ENCODE peak calls at places on chromosomes 11 and 22, in five cellular contexts. One of them, this sample, is unnamed.
A peak's percentile ranks its signal among the peaks of the same experiment; 100 is the strongest.

GRCh38 chr11:100791873-100792272 is 104.8 kb downstream of the ARHGAP42 start:
- DNase-seq in tibial nerve: no peak
- DNase-seq in endothelial cell of umbilical vein: peak; percentile 35
- DNase-seq in HL-60: no peak
- DNase-seq in spleen: no peak
- DNase-seq in this sample: no peak

GRCh38 chr22:27632451-27633295 is 168.9 kb downstream of the MN1 start:
- DNase-seq in spleen: no peak
- DNase-seq in endothelial cell of umbilical vein: no peak
- DNase-seq in HL-60: no peak
- DNase-seq in tibial nerve: no peak
- DNase-seq in this sample: no peak

GRCh38 chr11:119744577-119744976 is 15.6 kb upstream of the NECTIN1 start:
- DNase-seq in spleen: peak; percentile 16
- DNase-seq in tibial nerve: no peak
- DNase-seq in endothelial cell of umbilical vein: no peak
- DNase-seq in HL-60: no peak
- DNase-seq in this sample: no peak

GRCh38 chr22:39125622-39126021 is 26.9 kb downstream of the CBX7 start:
- DNase-seq in endothelial cell of umbilical vein: no peak
- DNase-seq in spleen: no peak
- DNase-seq in HL-60: no peak
- DNase-seq in tibial nerve: no peak
- DNase-seq in this sample: no peak

GRCh38 chr11:35387341-35387982 is 31.9 kb downstream of the SLC1A2 start:
- DNase-seq in HL-60: no peak
- DNase-seq in spleen: no peak
- DNase-seq in endothelial cell of umbilical vein: no peak
- DNase-seq in tibial nerve: no peak
- DNase-seq in this sample: no peak

GRCh38 chr11:22567759-22568158 is 57.9 kb downstream of the FANCF start:
- DNase-seq in spleen: peak; percentile 59
- DNase-seq in HL-60: no peak
- DNase-seq in tibial nerve: no peak
- DNase-seq in endothelial cell of umbilical vein: no peak
- DNase-seq in this sample: no peak

GRCh38 chr22:48951836-48952235 is 875.8 kb downstream of the BRD1 start:
- DNase-seq in spleen: peak; percentile 53
- DNase-seq in HL-60: no peak
- DNase-seq in tibial nerve: no peak
- DNase-seq in endothelial cell of umbilical vein: no peak
- DNase-seq in this sample: no peak

GRCh38 chr11:67483498-67483798 is 622 bp downstream of the AIP start:
- DNase-seq in HL-60: no peak
- DNase-seq in tibial nerve: no peak
- DNase-seq in endothelial cell of umbilical vein: no peak
- DNase-seq in spleen: no peak
- DNase-seq in this sample: no peak

GRCh38 chr11:119617343-119617713 is 111.7 kb downstream of the NECTIN1 start:
- DNase-seq in tibial nerve: no peak
- DNase-seq in spleen: no peak
- DNase-seq in HL-60: no peak
- DNase-seq in endothelial cell of umbilical vein: no peak
- DNase-seq in this sample: no peak

GRCh38 chr11:72079776-72080325 is 491 bp downstream of the NUMA1 start:
- DNase-seq in HL-60: no peak
- DNase-seq in endothelial cell of umbilical vein: no peak
- DNase-seq in spleen: no peak
- DNase-seq in tibial nerve: no peak
- DNase-seq in this sample: no peak

GRCh38 chr11:109251230-109251629 is 170.8 kb upstream of the C11orf87 start:
- DNase-seq in tibial nerve: no peak
- DNase-seq in HL-60: no peak
- DNase-seq in endothelial cell of umbilical vein: no peak
- DNase-seq in spleen: no peak
- DNase-seq in this sample: no peak

GRCh38 chr22:34877506-34877905 is 188.5 kb upstream of the ISX start:
- DNase-seq in HL-60: no peak
- DNase-seq in endothelial cell of umbilical vein: no peak
- DNase-seq in tibial nerve: no peak
- DNase-seq in spleen: no peak
- DNase-seq in this sample: no peak

GRCh38 chr11:26227311-26227710 is 104.6 kb upstream of the ANO3 start:
- DNase-seq in tibial nerve: no peak
- DNase-seq in spleen: no peak
- DNase-seq in HL-60: no peak
- DNase-seq in endothelial cell of umbilical vein: peak; percentile 92
- DNase-seq in this sample: no peak

GRCh38 chr22:43174941-43175531 is 11.9 kb downstream of the TTLL12 start:
- DNase-seq in tibial nerve: no peak
- DNase-seq in endothelial cell of umbilical vein: no peak
- DNase-seq in spleen: peak; percentile 63
- DNase-seq in HL-60: no peak
- DNase-seq in this sample: no peak

GRCh38 chr22:23061471-23062280 is 8.6 kb upstream of the GNAZ start:
- DNase-seq in HL-60: no peak
- DNase-seq in tibial nerve: no peak
- DNase-seq in endothelial cell of umbilical vein: no peak
- DNase-seq in spleen: peak; percentile 43
- DNase-seq in this sample: no peak

GRCh38 chr11:20132667-20133039 is 27.6 kb downstream of the DBX1 start:
- DNase-seq in endothelial cell of umbilical vein: no peak
- DNase-seq in HL-60: no peak
- DNase-seq in tibial nerve: no peak
- DNase-seq in spleen: no peak
- DNase-seq in this sample: no peak
- TF ChIP-seq CTCF in endothelial cell of umbilical vein: no peak
- TF ChIP-seq CTCF in HL-60: no peak
- TF ChIP-seq CTCF in tibial nerve: no peak
- TF ChIP-seq CTCF in spleen: no peak
- TF ChIP-seq CTCF in this sample: peak; percentile 42

DNA sequence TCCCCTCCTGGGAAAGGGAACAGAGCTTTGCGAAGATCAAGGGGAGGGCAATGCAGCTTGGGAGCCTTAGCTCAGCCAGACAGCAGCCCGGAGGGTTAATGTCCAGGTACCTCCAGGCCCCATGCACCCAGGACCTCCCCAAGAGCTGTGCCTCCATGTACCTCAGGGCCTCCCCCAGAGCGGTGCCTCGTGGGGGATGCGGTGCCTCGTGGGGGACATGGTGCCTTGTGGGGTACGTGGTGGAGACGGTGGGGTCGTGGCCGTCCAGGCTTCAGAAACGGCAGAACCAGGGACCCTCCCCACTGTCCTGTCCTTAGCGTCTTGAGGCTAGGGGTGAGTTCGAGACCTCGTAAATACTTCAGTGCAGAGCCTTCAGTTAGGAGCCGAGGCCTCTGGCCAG is 33.2 kb downstream of the BRSK2 start:
- DNase-seq in HL-60: no peak
- DNase-seq in endothelial cell of umbilical vein: no peak
- DNase-seq in tibial nerve: no peak
- DNase-seq in spleen: no peak
- DNase-seq in this sample: no peak
- H3K27me3 ChIP-seq in HL-60: no peaks in the 10 kb centered on the region
- H3K27me3 ChIP-seq in endothelial cell of umbilical vein: no peaks in the 10 kb centered on the region
- H3K27me3 ChIP-seq in tibial nerve: no peaks in the 10 kb centered on the region
- H3K27me3 ChIP-seq in spleen: no peaks in the 10 kb centered on the region
- H3K27me3 ChIP-seq in this sample: no peaks in the 10 kb centered on the region

GRCh38 chr11:65431452-65432132 is 9.0 kb downstream of the NEAT1 start:
- DNase-seq in endothelial cell of umbilical vein: peak; percentile 35
- DNase-seq in HL-60: no peak
- DNase-seq in tibial nerve: no peak
- DNase-seq in spleen: no peak
- DNase-seq in this sample: no peak
- TF ChIP-seq CTCF in endothelial cell of umbilical vein: no peak
- TF ChIP-seq CTCF in HL-60: no peak
- TF ChIP-seq CTCF in tibial nerve: no peak
- TF ChIP-seq CTCF in spleen: no peak
- TF ChIP-seq CTCF in this sample: no peak

GRCh38 chr11:57599381-57599780 is 1.9 kb downstream of the SERPING1 start:
- DNase-seq in spleen: no peak
- DNase-seq in tibial nerve: no peak
- DNase-seq in endothelial cell of umbilical vein: no peak
- DNase-seq in HL-60: no peak
- DNase-seq in this sample: no peak
- H3K27me3 ChIP-seq in spleen: no peaks in the 10 kb centered on the region
- H3K27me3 ChIP-seq in tibial nerve: no peaks in the 10 kb centered on the region
- H3K27me3 ChIP-seq in endothelial cell of umbilical vein: peaks cover 22% of the 10 kb centered on the region
- H3K27me3 ChIP-seq in HL-60: no peaks in the 10 kb centered on the region
- H3K27me3 ChIP-seq in this sample: peaks cover 15% of the 10 kb centered on the region

DNA sequence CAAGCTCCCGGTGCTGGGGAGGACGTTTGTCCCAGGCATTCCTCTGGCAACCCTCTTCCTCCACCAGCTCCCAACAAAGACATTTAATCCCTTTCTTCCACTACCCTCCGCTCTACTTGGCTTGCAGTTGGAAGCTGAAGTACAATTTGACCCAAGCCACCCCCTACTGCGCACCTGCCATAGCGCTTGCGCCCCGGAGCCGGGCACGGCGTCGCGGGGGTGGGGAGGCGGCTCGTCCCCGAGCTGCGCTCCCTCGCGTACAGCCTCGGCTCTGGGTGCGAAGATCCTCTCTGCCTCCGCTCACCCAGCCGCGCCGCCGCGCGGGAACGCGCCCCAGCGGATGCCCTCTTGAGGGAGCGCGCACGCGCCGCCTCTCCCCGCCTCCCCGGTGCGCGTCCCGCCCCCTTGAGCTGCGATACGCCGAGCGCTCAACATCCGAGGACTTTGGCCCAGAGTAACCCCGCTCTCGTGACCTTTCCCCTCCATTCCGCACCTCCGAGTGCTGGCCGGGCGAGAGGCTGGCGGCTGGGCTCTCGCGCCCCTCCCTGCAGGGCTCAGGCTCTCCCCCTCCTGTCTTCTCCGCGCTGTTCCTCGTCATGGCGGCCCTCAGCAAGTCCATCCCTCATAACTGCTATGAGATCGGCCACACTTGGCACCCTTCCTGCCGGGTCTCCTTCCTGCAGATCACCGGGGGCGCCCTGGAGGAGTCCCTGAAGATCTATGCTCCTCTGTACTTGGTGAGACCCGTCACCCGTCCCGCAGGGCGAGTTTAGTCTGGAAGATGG is at the start of gene TMEM135:
- DNase-seq in tibial nerve: peak; percentile 85
- DNase-seq in endothelial cell of umbilical vein: peak; percentile 94
- DNase-seq in spleen: peak; percentile 98
- DNase-seq in HL-60: peak; percentile 88
- DNase-seq in this sample: peak; percentile 81
- TF ChIP-seq CTCF in tibial nerve: no peak
- TF ChIP-seq CTCF in endothelial cell of umbilical vein: no peak
- TF ChIP-seq CTCF in spleen: no peak
- TF ChIP-seq CTCF in HL-60: no peak
- TF ChIP-seq CTCF in this sample: no peak

GRCh38 chr11:117545706-117546105 is 218.1 kb downstream of the CEP164 start:
- DNase-seq in spleen: no peak
- DNase-seq in endothelial cell of umbilical vein: no peak
- DNase-seq in HL-60: no peak
- DNase-seq in tibial nerve: no peak
- DNase-seq in this sample: no peak
- H3K27me3 ChIP-seq in spleen: no peaks in the 10 kb centered on the region
- H3K27me3 ChIP-seq in endothelial cell of umbilical vein: no peaks in the 10 kb centered on the region
- H3K27me3 ChIP-seq in HL-60: peaks cover 3% of the 10 kb centered on the region
- H3K27me3 ChIP-seq in tibial nerve: no peaks in the 10 kb centered on the region
- H3K27me3 ChIP-seq in this sample: no peaks in the 10 kb centered on the region